ENCODE peak calls at places on chromosomes 13 and 19, in four cellular contexts. Q, S, T and D are unnamed samples.

GRCh38 chr13:69485991-69486592 is 621.5 kb upstream of the ATXN8OS start:
- ATAC-seq in T (no peak), Q (no peak), S (no peak), D (no peak)

GRCh38 chr13:41627425-41627824 is 170.1 kb downstream of the RGCC start:
- ATAC-seq in Q (no peak), T (no peak), S (no peak), D (no peak)

GRCh38 chr13:39913339-39913738 is 257.9 kb downstream of the COG6 start:
- ATAC-seq in S (no peak), T (no peak), Q (no peak), D (no peak)

GRCh38 chr19:48896191-48896720 is 2.3 kb downstream of the TULP2 start:
- ATAC-seq in S (peak; percentile 58), T (peak; percentile 34), Q (peak; percentile 74), D (peak; percentile 44)

GRCh38 chr13:48475230-48475629 is 57.6 kb downstream of the RCBTB2 start:
- ATAC-seq in Q (no peak), S (no peak), T (no peak), D (no peak)

GRCh38 chr19:23378948-23379347 is 16.3 kb downstream of the ZNF91 start:
- ATAC-seq in Q (peak; percentile 83), T (no peak), S (no peak), D (no peak)

GRCh38 chr13:79936368-79937136 is 404.4 kb downstream of the SPRY2 start:
- ATAC-seq in Q (peak; percentile 89), S (peak; percentile 92), T (peak; percentile 95), D (peak; percentile 86)

GRCh38 chr13:47087841-47088240 is 191.0 kb upstream of the HTR2A start:
- ATAC-seq in T (no peak), Q (no peak), S (peak; percentile 24), D (no peak)

GRCh38 chr13:47521895-47522487 is 479.1 kb downstream of the SUCLA2 start:
- ATAC-seq in T (no peak), S (no peak), Q (peak; percentile 79), D (no peak)

GRCh38 chr13:109654341-109655205 is 131.8 kb downstream of the IRS2 start:
- ATAC-seq in S (no peak), T (peak; percentile 27), Q (peak; percentile 83), D (peak; percentile 65)

GRCh38 chr19:10113592-10113963 is 2.1 kb downstream of the P2RY11 start:
- ATAC-seq in S (peak; percentile 6), T (peak; percentile 4), Q (peak; percentile 3), D (peak; percentile 1)

GRCh38 chr19:44683434-44684210 is 12.3 kb downstream of the CEACAM19 start:
- ATAC-seq in S (no peak), Q (no peak), T (peak; percentile 57), D (no peak)

GRCh38 chr19:44685877-44686276 is 13.1 kb upstream of the CEACAM16 start:
- ATAC-seq in Q (peak; percentile 59), T (no peak), S (peak; percentile 19), D (no peak)

GRCh38 chr19:44686896-44687295 is 12.1 kb upstream of the CEACAM16 start:
- ATAC-seq in T (no peak), Q (no peak), S (no peak), D (no peak)

GRCh38 chr19:44682807-44683206 is 11.5 kb downstream of the CEACAM19 start:
- ATAC-seq in S (no peak), Q (no peak), T (no peak), D (no peak)

DNA sequence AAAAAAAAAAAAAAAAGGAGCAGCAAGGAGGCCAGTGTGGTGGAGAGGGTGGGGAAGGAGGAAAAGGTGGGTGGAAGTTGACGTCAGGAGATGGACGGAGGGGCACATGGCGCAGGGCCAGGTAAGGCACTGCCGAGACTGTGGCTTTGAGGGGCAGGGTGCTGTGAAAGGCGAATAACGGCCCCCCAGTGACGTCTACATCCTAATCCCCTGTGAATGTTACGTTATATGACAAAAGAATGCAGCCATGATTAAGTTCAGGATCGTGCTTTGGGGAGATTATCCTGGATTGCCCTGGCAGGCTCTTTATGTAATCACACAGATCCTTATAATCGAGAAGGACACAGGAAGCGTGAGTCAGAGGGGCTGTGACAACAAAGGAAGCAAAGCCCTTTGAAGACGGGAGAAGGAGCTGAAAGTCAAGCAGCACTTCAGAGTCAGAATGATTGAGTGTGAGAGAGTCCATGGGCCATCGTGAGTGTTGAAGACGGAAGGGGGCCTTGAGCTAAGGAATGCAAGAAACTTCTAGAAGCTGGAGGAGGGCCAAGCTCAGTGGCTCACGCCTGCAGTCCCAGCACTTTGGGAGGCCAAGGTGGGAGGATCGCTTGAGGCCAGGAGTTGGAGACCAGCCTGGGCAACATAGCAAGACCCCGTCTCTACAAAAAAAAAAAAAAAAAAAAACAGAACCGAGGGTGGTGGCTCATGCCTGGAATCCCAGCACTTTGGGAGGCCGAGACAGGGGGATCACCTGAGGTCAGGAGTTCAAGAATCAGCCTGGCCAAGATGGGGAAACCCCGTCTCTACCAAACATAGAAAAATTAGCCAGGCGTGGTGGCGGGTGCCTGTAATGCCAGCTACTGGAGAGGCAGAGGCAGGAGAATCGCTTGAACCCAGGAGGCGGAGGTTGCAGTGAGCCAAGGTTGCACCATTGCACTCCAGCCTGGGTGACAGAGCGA is 13.8 kb upstream of the CEACAM16 start:
- ATAC-seq in S (peak; percentile 67), Q (peak; percentile 67), T (peak; percentile 25), D (peak; percentile 55)
- H3K27ac ChIP-seq in S (peak overlapping the region; percentile 82), Q (peak overlapping the region; percentile 49), T (peak overlapping the region; percentile 67), D (no peak overlapping the region)

DNA sequence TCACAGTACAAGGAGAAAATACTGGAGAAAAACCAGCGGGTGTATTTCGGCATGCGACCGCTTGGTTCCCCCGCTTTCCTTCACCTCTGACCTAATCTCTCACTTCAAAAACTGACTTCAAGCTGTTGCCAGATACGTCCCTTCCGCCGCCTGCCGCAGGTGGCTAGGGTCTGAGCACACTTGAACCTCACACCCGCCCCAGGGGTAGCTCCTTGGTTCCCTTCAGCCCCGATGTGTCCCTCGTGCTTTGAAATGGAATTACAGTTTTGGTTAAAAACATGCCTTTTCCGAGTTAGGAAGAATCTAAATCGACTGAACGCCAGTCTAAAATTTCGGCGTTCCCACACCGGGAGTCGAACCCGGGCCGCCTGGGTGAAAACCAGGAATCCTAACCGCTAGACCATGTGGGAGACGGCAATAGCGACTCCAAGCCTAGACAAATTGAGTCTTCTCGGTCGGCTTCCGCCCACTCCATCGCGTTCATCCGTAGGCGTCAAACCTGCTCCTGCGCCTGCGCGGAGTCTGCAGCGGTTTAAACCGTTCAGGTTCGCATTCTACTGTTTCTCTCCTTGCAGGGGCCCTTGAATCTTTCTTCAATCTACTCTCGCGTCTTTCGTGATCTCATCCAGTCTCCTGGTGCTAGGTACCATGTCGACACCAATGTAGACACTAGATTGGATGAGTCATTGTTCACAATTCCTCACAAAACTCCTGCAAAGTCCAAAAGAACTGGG is 71.5 kb downstream of the NUFIP1 start:
- ATAC-seq in Q (peak; percentile 91), S (peak; percentile 79), T (peak; percentile 82), D (peak; percentile 81)
- TF ChIP-seq POLR2A in Q (no peak), S (no peak), T (peak; percentile 78), D (peak; percentile 46)

GRCh38 chr13:44199627-44200207 is 173.9 kb upstream of the SERP2 start:
- ATAC-seq in S (no peak), Q (peak; percentile 88), T (peak; percentile 30), D (peak; percentile 95)
- H3K4me1 ChIP-seq in S (peaks cover 3% of the 10 kb centered on the region), Q (peaks cover 3% of the 10 kb centered on the region), T (peaks cover 9% of the 10 kb centered on the region), D (peaks cover 33% of the 10 kb centered on the region)

GRCh38 chr13:107251321-107251720 is 683.4 kb upstream of the ARGLU1 start:
- ATAC-seq in Q (no peak), S (peak; percentile 48), T (no peak), D (no peak)

GRCh38 chr13:107252428-107252827 is 684.5 kb upstream of the ARGLU1 start:
- ATAC-seq in Q (no peak), S (no peak), T (no peak), D (no peak)

GRCh38 chr13:107254392-107254791 is 686.5 kb upstream of the ARGLU1 start:
- ATAC-seq in S (no peak), Q (no peak), T (no peak), D (no peak)

GRCh38 chr13:107252021-107252420 is 684.1 kb upstream of the ARGLU1 start:
- ATAC-seq in Q (no peak), T (no peak), S (peak; percentile 13), D (no peak)

GRCh38 chr13:107250626-107251025 is 682.7 kb upstream of the ARGLU1 start:
- ATAC-seq in Q (no peak), T (no peak), S (peak; percentile 16), D (no peak)
- H3K27ac ChIP-seq in Q (no peak overlapping the region), T (no peak overlapping the region), S (no peak overlapping the region), D (no peak overlapping the region)

DNA sequence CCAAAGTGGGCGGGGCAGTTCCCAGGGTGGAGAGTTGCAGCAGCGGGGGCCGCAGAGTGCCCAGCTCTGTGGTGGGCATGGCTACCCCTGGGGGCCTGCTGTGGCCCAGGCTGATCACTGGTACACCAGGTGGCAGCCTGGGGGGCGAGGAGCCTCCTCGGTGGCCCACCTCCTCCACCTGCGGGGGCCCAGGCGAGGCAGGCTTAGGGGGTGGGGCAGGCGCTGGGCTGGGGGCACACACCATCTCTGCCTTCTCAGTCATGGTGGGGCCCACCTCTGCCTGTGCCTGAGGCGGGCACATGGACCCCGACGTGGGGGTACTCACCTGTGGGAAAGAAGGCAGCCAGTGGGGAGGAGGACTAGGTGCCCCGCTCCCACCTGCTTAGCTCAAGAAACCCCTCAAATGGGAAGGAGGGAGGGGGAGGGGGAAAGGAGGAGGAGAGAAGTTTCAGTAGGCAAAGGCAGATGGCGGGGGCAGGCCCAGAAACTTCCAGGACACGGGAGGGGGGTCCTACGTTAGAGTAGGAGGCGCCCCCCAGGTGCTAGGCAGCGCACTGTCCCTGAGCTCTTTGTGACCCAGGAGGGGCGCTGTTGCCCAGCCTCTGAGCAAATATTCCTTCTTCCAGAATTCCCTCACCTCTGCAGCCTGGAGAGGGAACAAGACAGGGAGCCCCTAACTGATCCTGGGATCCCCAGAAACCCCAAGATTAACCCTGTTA is 1.6 kb downstream of the LYL1 start:
- ATAC-seq in Q (no peak), T (no peak), S (no peak), D (no peak)
- TF ChIP-seq POLR2A in Q (no peak), T (no peak), S (no peak), D (no peak)

GRCh38 chr19:11165486-11166030 is 10.0 kb upstream of the SPC24 start:
- ATAC-seq in T (no peak), S (no peak), Q (no peak), D (no peak)

GRCh38 chr19:11168568-11168967 is 13.0 kb upstream of the SPC24 start:
- ATAC-seq in T (no peak), Q (no peak), S (peak; percentile 87), D (peak; percentile 8)

GRCh38 chr19:11164278-11164677 is 8.7 kb upstream of the SPC24 start:
- ATAC-seq in T (no peak), S (no peak), Q (no peak), D (no peak)

GRCh38 chr19:11164879-11165406 is 9.4 kb upstream of the SPC24 start:
- ATAC-seq in T (peak; percentile 39), S (no peak), Q (peak; percentile 77), D (peak; percentile 82)

GRCh38 chr19:11166281-11167142 is 10.9 kb upstream of the SPC24 start:
- ATAC-seq in Q (peak; percentile 51), S (no peak), T (no peak), D (peak; percentile 31)
- H3K4me1 ChIP-seq in Q (peaks cover 39% of the 10 kb centered on the region), S (peaks cover 9% of the 10 kb centered on the region), T (no peaks in the 10 kb centered on the region), D (peaks cover 98% of the 10 kb centered on the region)

GRCh38 chr13:30744056-30744684 is 8.8 kb downstream of the ALOX5AP start:
- ATAC-seq in S (no peak), T (no peak), Q (peak; percentile 34), D (no peak)

GRCh38 chr13:30745917-30746686 is 10.8 kb downstream of the ALOX5AP start:
- ATAC-seq in Q (no peak), T (peak; percentile 69), S (no peak), D (no peak)

GRCh38 chr13:30744686-30745085 is 9.3 kb downstream of the ALOX5AP start:
- ATAC-seq in Q (no peak), S (no peak), T (no peak), D (no peak)

GRCh38 chr13:30742896-30743295 is 7.6 kb downstream of the ALOX5AP start:
- ATAC-seq in S (no peak), Q (no peak), T (no peak), D (no peak)

GRCh38 chr13:30743319-30744055 is 8.1 kb downstream of the ALOX5AP start:
- ATAC-seq in S (peak; percentile 86), Q (peak; percentile 86), T (peak; percentile 54), D (peak; percentile 80)
- H3K27ac ChIP-seq in S (peak overlapping the region; percentile 79), Q (no peak overlapping the region), T (no peak overlapping the region), D (peak overlapping the region; percentile 70)